ENCODE peak calls at places on chromosomes 3 and 15, in seven cellular contexts. One of them, this sample, is unnamed.

GRCh38 chr3:41195970-41196369 is 3.3 kb upstream of the CTNNB1 start:
- DNase-seq in nucleus accumbens: no peak
- DNase-seq in breast epithelium: no peak
- DNase-seq in amniotic epithelial cell: no peak
- DNase-seq in WTC11: no peak
- DNase-seq in cardiac muscle cell: no peak
- DNase-seq in activated T-helper 1 cell treated with Interleukin-2 at 50 U/mL for 16 hours: no peak
- DNase-seq in this sample: no peak

GRCh38 chr3:33007776-33008175 is 56.3 kb downstream of the CCR4 start:
- DNase-seq in nucleus accumbens: no peak
- DNase-seq in breast epithelium: no peak
- DNase-seq in amniotic epithelial cell: no peak
- DNase-seq in WTC11: no peak
- DNase-seq in cardiac muscle cell: no peak
- DNase-seq in activated T-helper 1 cell treated with Interleukin-2 at 50 U/mL for 16 hours: no peak
- DNase-seq in this sample: no peak

GRCh38 chr3:69353492-69353891 is 32.4 kb downstream of the FRMD4B start:
- DNase-seq in nucleus accumbens: no peak
- DNase-seq in breast epithelium: no peak
- DNase-seq in amniotic epithelial cell: no peak
- DNase-seq in WTC11: no peak
- DNase-seq in cardiac muscle cell: no peak
- DNase-seq in activated T-helper 1 cell treated with Interleukin-2 at 50 U/mL for 16 hours: no peak
- DNase-seq in this sample: no peak

GRCh38 chr15:91186892-91187644 is 87.0 kb downstream of the SV2B start:
- DNase-seq in nucleus accumbens: no peak
- DNase-seq in breast epithelium: no peak
- DNase-seq in amniotic epithelial cell: peak
- DNase-seq in WTC11: no peak
- DNase-seq in cardiac muscle cell: peak
- DNase-seq in activated T-helper 1 cell treated with Interleukin-2 at 50 U/mL for 16 hours: no peak
- DNase-seq in this sample: no peak

GRCh38 chr3:104825116-104825515 is 541.6 kb upstream of the ALCAM start:
- DNase-seq in nucleus accumbens: no peak
- DNase-seq in breast epithelium: no peak
- DNase-seq in amniotic epithelial cell: no peak
- DNase-seq in WTC11: peak
- DNase-seq in cardiac muscle cell: no peak
- DNase-seq in activated T-helper 1 cell treated with Interleukin-2 at 50 U/mL for 16 hours: no peak
- DNase-seq in this sample: no peak

GRCh38 chr15:77421370-77421700 is 647 bp downstream of the HMG20A start:
- DNase-seq in nucleus accumbens: no peak
- DNase-seq in breast epithelium: no peak
- DNase-seq in amniotic epithelial cell: no peak
- DNase-seq in WTC11: no peak
- DNase-seq in cardiac muscle cell: peak
- DNase-seq in activated T-helper 1 cell treated with Interleukin-2 at 50 U/mL for 16 hours: no peak
- DNase-seq in this sample: no peak

GRCh38 chr15:85579957-85580694 is 199.7 kb downstream of the AKAP13 start:
- DNase-seq in nucleus accumbens: no peak
- DNase-seq in breast epithelium: no peak
- DNase-seq in amniotic epithelial cell: peak
- DNase-seq in WTC11: no peak
- DNase-seq in cardiac muscle cell: no peak
- DNase-seq in activated T-helper 1 cell treated with Interleukin-2 at 50 U/mL for 16 hours: no peak
- DNase-seq in this sample: no peak

GRCh38 chr3:69231929-69232437 is 109.6 kb upstream of the LMOD3 start:
- DNase-seq in nucleus accumbens: no peak
- DNase-seq in breast epithelium: no peak
- DNase-seq in amniotic epithelial cell: peak
- DNase-seq in WTC11: no peak
- DNase-seq in cardiac muscle cell: peak
- DNase-seq in activated T-helper 1 cell treated with Interleukin-2 at 50 U/mL for 16 hours: no peak
- DNase-seq in this sample: no peak

GRCh38 chr3:178512627-178513026 is 23.6 kb upstream of the KCNMB2 start:
- DNase-seq in nucleus accumbens: no peak
- DNase-seq in breast epithelium: no peak
- DNase-seq in amniotic epithelial cell: no peak
- DNase-seq in WTC11: no peak
- DNase-seq in cardiac muscle cell: no peak
- DNase-seq in activated T-helper 1 cell treated with Interleukin-2 at 50 U/mL for 16 hours: no peak
- DNase-seq in this sample: no peak

GRCh38 chr15:80932989-80933388 is 56.6 kb downstream of the MESD start:
- DNase-seq in nucleus accumbens: no peak
- DNase-seq in breast epithelium: no peak
- DNase-seq in amniotic epithelial cell: no peak
- DNase-seq in WTC11: no peak
- DNase-seq in cardiac muscle cell: no peak
- DNase-seq in activated T-helper 1 cell treated with Interleukin-2 at 50 U/mL for 16 hours: no peak
- DNase-seq in this sample: no peak

GRCh38 chr3:188339410-188340295 is 185.7 kb downstream of the LPP start:
- DNase-seq in nucleus accumbens: no peak
- DNase-seq in breast epithelium: no peak
- DNase-seq in amniotic epithelial cell: no peak
- DNase-seq in WTC11: no peak
- DNase-seq in cardiac muscle cell: no peak
- DNase-seq in activated T-helper 1 cell treated with Interleukin-2 at 50 U/mL for 16 hours: no peak
- DNase-seq in this sample: no peak

GRCh38 chr15:44726568-44727461 is 9.5 kb upstream of the TRIM69 start:
- DNase-seq in nucleus accumbens: no peak
- DNase-seq in breast epithelium: no peak
- DNase-seq in amniotic epithelial cell: peak
- DNase-seq in WTC11: no peak
- DNase-seq in cardiac muscle cell: no peak
- DNase-seq in activated T-helper 1 cell treated with Interleukin-2 at 50 U/mL for 16 hours: peak
- DNase-seq in this sample: no peak

GRCh38 chr3:175057406-175057805 is 198.3 kb downstream of the NAALADL2 start:
- DNase-seq in nucleus accumbens: no peak
- DNase-seq in breast epithelium: no peak
- DNase-seq in amniotic epithelial cell: no peak
- DNase-seq in WTC11: no peak
- DNase-seq in cardiac muscle cell: no peak
- DNase-seq in activated T-helper 1 cell treated with Interleukin-2 at 50 U/mL for 16 hours: no peak
- DNase-seq in this sample: no peak

GRCh38 chr3:183252973-183253363 is at the start of gene B3GNT5:
- DNase-seq in nucleus accumbens: no peak
- DNase-seq in breast epithelium: no peak
- DNase-seq in amniotic epithelial cell: no peak
- DNase-seq in WTC11: peak
- DNase-seq in cardiac muscle cell: peak
- DNase-seq in activated T-helper 1 cell treated with Interleukin-2 at 50 U/mL for 16 hours: no peak
- DNase-seq in this sample: no peak

GRCh38 chr3:124409650-124410275 is 320.5 kb upstream of the UMPS start:
- DNase-seq in nucleus accumbens: no peak
- DNase-seq in breast epithelium: no peak
- DNase-seq in amniotic epithelial cell: peak
- DNase-seq in WTC11: no peak
- DNase-seq in cardiac muscle cell: peak
- DNase-seq in activated T-helper 1 cell treated with Interleukin-2 at 50 U/mL for 16 hours: no peak
- DNase-seq in this sample: peak

GRCh38 chr3:152056481-152056880 is 183.0 kb downstream of the SUCNR1 start:
- DNase-seq in nucleus accumbens: no peak
- DNase-seq in breast epithelium: no peak
- DNase-seq in amniotic epithelial cell: no peak
- DNase-seq in WTC11: no peak
- DNase-seq in cardiac muscle cell: no peak
- DNase-seq in activated T-helper 1 cell treated with Interleukin-2 at 50 U/mL for 16 hours: no peak
- DNase-seq in this sample: no peak

GRCh38 chr3:14345496-14346150 is 56.8 kb upstream of the SLC6A6 start:
- DNase-seq in nucleus accumbens: no peak
- DNase-seq in breast epithelium: no peak
- DNase-seq in amniotic epithelial cell: peak
- DNase-seq in WTC11: no peak
- DNase-seq in cardiac muscle cell: no peak
- DNase-seq in activated T-helper 1 cell treated with Interleukin-2 at 50 U/mL for 16 hours: no peak
- DNase-seq in this sample: no peak

GRCh38 chr15:49731187-49731828 is 110.5 kb downstream of the DTWD1 start:
- DNase-seq in nucleus accumbens: no peak
- DNase-seq in breast epithelium: no peak
- DNase-seq in amniotic epithelial cell: no peak
- DNase-seq in WTC11: no peak
- DNase-seq in cardiac muscle cell: no peak
- DNase-seq in activated T-helper 1 cell treated with Interleukin-2 at 50 U/mL for 16 hours: no peak
- DNase-seq in this sample: no peak

GRCh38 chr15:77012868-77013267 is 17.9 kb downstream of the PSTPIP1 start:
- DNase-seq in nucleus accumbens: no peak
- DNase-seq in breast epithelium: no peak
- DNase-seq in amniotic epithelial cell: no peak
- DNase-seq in WTC11: no peak
- DNase-seq in cardiac muscle cell: no peak
- DNase-seq in activated T-helper 1 cell treated with Interleukin-2 at 50 U/mL for 16 hours: peak
- DNase-seq in this sample: no peak

GRCh38 chr3:158528306-158528705 is 42.7 kb upstream of the MLF1 start:
- DNase-seq in nucleus accumbens: no peak
- DNase-seq in breast epithelium: no peak
- DNase-seq in amniotic epithelial cell: no peak
- DNase-seq in WTC11: no peak
- DNase-seq in cardiac muscle cell: no peak
- DNase-seq in activated T-helper 1 cell treated with Interleukin-2 at 50 U/mL for 16 hours: no peak
- DNase-seq in this sample: no peak

GRCh38 chr15:95825672-95826387 is 504.7 kb upstream of the NR2F2 start:
- DNase-seq in nucleus accumbens: no peak
- DNase-seq in breast epithelium: no peak
- DNase-seq in amniotic epithelial cell: no peak
- DNase-seq in WTC11: no peak
- DNase-seq in cardiac muscle cell: no peak
- DNase-seq in activated T-helper 1 cell treated with Interleukin-2 at 50 U/mL for 16 hours: no peak
- DNase-seq in this sample: no peak

GRCh38 chr15:72488558-72488957 is 14.4 kb downstream of the ARIH1 start:
- DNase-seq in nucleus accumbens: no peak
- DNase-seq in breast epithelium: no peak
- DNase-seq in amniotic epithelial cell: no peak
- DNase-seq in WTC11: no peak
- DNase-seq in cardiac muscle cell: no peak
- DNase-seq in activated T-helper 1 cell treated with Interleukin-2 at 50 U/mL for 16 hours: no peak
- DNase-seq in this sample: no peak

GRCh38 chr3:134885877-134886621 is 91.0 kb downstream of the EPHB1 start:
- DNase-seq in nucleus accumbens: no peak
- DNase-seq in breast epithelium: no peak
- DNase-seq in amniotic epithelial cell: no peak
- DNase-seq in WTC11: no peak
- DNase-seq in cardiac muscle cell: no peak
- DNase-seq in activated T-helper 1 cell treated with Interleukin-2 at 50 U/mL for 16 hours: no peak
- DNase-seq in this sample: no peak

GRCh38 chr3:129003578-129004112 is 2.5 kb downstream of the EFCC1 start:
- DNase-seq in nucleus accumbens: no peak
- DNase-seq in breast epithelium: no peak
- DNase-seq in amniotic epithelial cell: no peak
- DNase-seq in WTC11: peak
- DNase-seq in cardiac muscle cell: peak
- DNase-seq in activated T-helper 1 cell treated with Interleukin-2 at 50 U/mL for 16 hours: peak
- DNase-seq in this sample: no peak

GRCh38 chr15:93989611-93990010 is 241.8 kb upstream of the MCTP2 start:
- DNase-seq in nucleus accumbens: no peak
- DNase-seq in breast epithelium: no peak
- DNase-seq in amniotic epithelial cell: no peak
- DNase-seq in WTC11: no peak
- DNase-seq in cardiac muscle cell: no peak
- DNase-seq in activated T-helper 1 cell treated with Interleukin-2 at 50 U/mL for 16 hours: no peak
- DNase-seq in this sample: no peak

GRCh38 chr15:40441736-40442531 is 1.2 kb downstream of the BAHD1 start:
- DNase-seq in nucleus accumbens: no peak
- DNase-seq in breast epithelium: no peak
- DNase-seq in amniotic epithelial cell: no peak
- DNase-seq in WTC11: peak
- DNase-seq in cardiac muscle cell: peak
- DNase-seq in activated T-helper 1 cell treated with Interleukin-2 at 50 U/mL for 16 hours: no peak
- DNase-seq in this sample: peak

GRCh38 chr3:76043746-76044145 is 258.4 kb upstream of the ZNF717 start:
- DNase-seq in nucleus accumbens: no peak
- DNase-seq in breast epithelium: no peak
- DNase-seq in amniotic epithelial cell: no peak
- DNase-seq in WTC11: no peak
- DNase-seq in cardiac muscle cell: no peak
- DNase-seq in activated T-helper 1 cell treated with Interleukin-2 at 50 U/mL for 16 hours: no peak
- DNase-seq in this sample: no peak

GRCh38 chr3:187802928-187803259 is 57.6 kb upstream of the BCL6 start:
- DNase-seq in nucleus accumbens: no peak
- DNase-seq in breast epithelium: no peak
- DNase-seq in amniotic epithelial cell: no peak
- DNase-seq in WTC11: no peak
- DNase-seq in cardiac muscle cell: no peak
- DNase-seq in activated T-helper 1 cell treated with Interleukin-2 at 50 U/mL for 16 hours: no peak
- DNase-seq in this sample: no peak

GRCh38 chr3:183845608-183846288 is 20.4 kb upstream of the MAP6D1 start:
- DNase-seq in nucleus accumbens: no peak
- DNase-seq in breast epithelium: no peak
- DNase-seq in amniotic epithelial cell: peak
- DNase-seq in WTC11: no peak
- DNase-seq in cardiac muscle cell: no peak
- DNase-seq in activated T-helper 1 cell treated with Interleukin-2 at 50 U/mL for 16 hours: no peak
- DNase-seq in this sample: no peak

GRCh38 chr15:100966997-100967396 is 47.8 kb downstream of the LRRK1 start:
- DNase-seq in nucleus accumbens: no peak
- DNase-seq in breast epithelium: no peak
- DNase-seq in amniotic epithelial cell: no peak
- DNase-seq in WTC11: no peak
- DNase-seq in cardiac muscle cell: no peak
- DNase-seq in activated T-helper 1 cell treated with Interleukin-2 at 50 U/mL for 16 hours: no peak
- DNase-seq in this sample: no peak

GRCh38 chr3:126659915-126660886 is 5.3 kb upstream of the TXNRD3 start:
- DNase-seq in nucleus accumbens: no peak
- DNase-seq in breast epithelium: no peak
- DNase-seq in amniotic epithelial cell: no peak
- DNase-seq in WTC11: peak
- DNase-seq in cardiac muscle cell: no peak
- DNase-seq in activated T-helper 1 cell treated with Interleukin-2 at 50 U/mL for 16 hours: no peak
- DNase-seq in this sample: no peak

GRCh38 chr3:168360993-168361392 is 265.3 kb upstream of the GOLIM4 start:
- DNase-seq in nucleus accumbens: no peak
- DNase-seq in breast epithelium: no peak
- DNase-seq in amniotic epithelial cell: no peak
- DNase-seq in WTC11: no peak
- DNase-seq in cardiac muscle cell: no peak
- DNase-seq in activated T-helper 1 cell treated with Interleukin-2 at 50 U/mL for 16 hours: no peak
- DNase-seq in this sample: no peak

GRCh38 chr3:116085456-116085855 is 359.8 kb downstream of the LSAMP start:
- DNase-seq in nucleus accumbens: no peak
- DNase-seq in breast epithelium: no peak
- DNase-seq in amniotic epithelial cell: no peak
- DNase-seq in WTC11: no peak
- DNase-seq in cardiac muscle cell: no peak
- DNase-seq in activated T-helper 1 cell treated with Interleukin-2 at 50 U/mL for 16 hours: no peak
- DNase-seq in this sample: no peak

GRCh38 chr3:188294823-188295487 is 141.0 kb downstream of the LPP start:
- DNase-seq in nucleus accumbens: no peak
- DNase-seq in breast epithelium: no peak
- DNase-seq in amniotic epithelial cell: peak
- DNase-seq in WTC11: no peak
- DNase-seq in cardiac muscle cell: no peak
- DNase-seq in activated T-helper 1 cell treated with Interleukin-2 at 50 U/mL for 16 hours: no peak
- DNase-seq in this sample: no peak

GRCh38 chr15:53976844-53977392 is 1.3 kb upstream of the UNC13C start:
- DNase-seq in nucleus accumbens: no peak
- DNase-seq in breast epithelium: peak
- DNase-seq in amniotic epithelial cell: no peak
- DNase-seq in WTC11: peak
- DNase-seq in cardiac muscle cell: peak
- DNase-seq in activated T-helper 1 cell treated with Interleukin-2 at 50 U/mL for 16 hours: no peak
- DNase-seq in this sample: peak

GRCh38 chr3:125440559-125440955 is 65.4 kb upstream of the ZNF148 start:
- DNase-seq in nucleus accumbens: no peak
- DNase-seq in breast epithelium: no peak
- DNase-seq in amniotic epithelial cell: no peak
- DNase-seq in WTC11: no peak
- DNase-seq in cardiac muscle cell: peak
- DNase-seq in activated T-helper 1 cell treated with Interleukin-2 at 50 U/mL for 16 hours: no peak
- DNase-seq in this sample: no peak

GRCh38 chr15:85676332-85676731 is 118.4 kb downstream of the KLHL25 start:
- DNase-seq in nucleus accumbens: peak
- DNase-seq in breast epithelium: no peak
- DNase-seq in amniotic epithelial cell: no peak
- DNase-seq in WTC11: no peak
- DNase-seq in cardiac muscle cell: no peak
- DNase-seq in activated T-helper 1 cell treated with Interleukin-2 at 50 U/mL for 16 hours: no peak
- DNase-seq in this sample: no peak

GRCh38 chr15:73621286-73621826 is 11.8 kb downstream of the NPTN start:
- DNase-seq in nucleus accumbens: no peak
- DNase-seq in breast epithelium: no peak
- DNase-seq in amniotic epithelial cell: no peak
- DNase-seq in WTC11: no peak
- DNase-seq in cardiac muscle cell: no peak
- DNase-seq in activated T-helper 1 cell treated with Interleukin-2 at 50 U/mL for 16 hours: no peak
- DNase-seq in this sample: no peak

This sample was measured in mesothelial cell of epicardium.